ENCODE peak calls at places on chromosome 12, in nine cellular contexts. O is lower lobe of right lung, M is heart right ventricle, H is uterus, A is A549, Q is K562, U is mammary epithelial cell, X is heart left ventricle, R is cardiac muscle cell. Y is an unnamed sample. For H3K4me1, the result is how much of the 10 kb centered on the place peaks cover.

GRCh38 chr12:110199360-110200123 is 75.4 kb downstream of the IFT81 start:
- DNase-seq in O (no peak), M (no peak), H (no peak), A (peak), Q (no peak), U (peak), X (no peak), R (no peak), Y (no peak)

GRCh38 chr12:124713436-124714082 is 146.1 kb upstream of the NCOR2 start:
- DNase-seq in O (no peak), M (no peak), H (peak), A (no peak), Q (no peak), U (no peak), X (no peak), R (no peak), Y (no peak)

GRCh38 chr12:48810817-48811453 is 7.4 kb upstream of the CACNB3 start:
- DNase-seq in O (no peak), M (no peak), H (peak), A (peak), Q (no peak), U (peak), X (no peak), R (no peak), Y (no peak)

GRCh38 chr12:120901818-120902217 is 2.3 kb downstream of the SPPL3 start:
- DNase-seq in O (no peak), M (no peak), H (no peak), A (no peak), Q (no peak), U (no peak), X (no peak), R (no peak), Y (no peak)

GRCh38 chr12:73867147-73867546 is 670.5 kb upstream of the ATXN7L3B start:
- DNase-seq in O (no peak), M (no peak), H (no peak), A (no peak), Q (no peak), U (peak), X (no peak), R (no peak), Y (no peak)

GRCh38 chr12:70040141-70040540 is 203.1 kb upstream of the CNOT2 start:
- DNase-seq in O (no peak), M (no peak), H (no peak), A (no peak), Q (no peak), U (no peak), X (no peak), R (no peak), Y (no peak)

GRCh38 chr12:27561535-27562350 is 37.7 kb downstream of the PPFIBP1 start:
- DNase-seq in O (no peak), M (no peak), H (no peak), A (peak), Q (no peak), U (no peak), X (no peak), R (no peak), Y (no peak)

GRCh38 chr12:57729321-57729844 is 9.2 kb downstream of the AGAP2 start:
- DNase-seq in O (no peak), M (no peak), H (peak), A (no peak), Q (no peak), U (no peak), X (no peak), R (no peak), Y (no peak)

GRCh38 chr12:58455146-58455545 is 465.2 kb downstream of the LRIG3 start:
- DNase-seq in O (no peak), M (no peak), H (no peak), A (no peak), Q (no peak), U (no peak), X (no peak), R (no peak), Y (no peak)

GRCh38 chr12:111330800-111331752 is 37.8 kb downstream of the PHETA1 start:
- DNase-seq in O (no peak), M (no peak), H (no peak), A (peak), Q (peak), U (peak), X (no peak), R (peak), Y (no peak)

GRCh38 chr12:61232040-61232439 is 1028.2 kb upstream of the USP15 start:
- DNase-seq in O (no peak), M (no peak), H (no peak), A (no peak), Q (no peak), U (no peak), X (no peak), R (no peak), Y (no peak)

GRCh38 chr12:68037616-68038255 is 48.5 kb downstream of the IFNG-AS1 start:
- DNase-seq in O (no peak), M (no peak), H (no peak), A (no peak), Q (no peak), U (no peak), X (no peak), R (no peak), Y (no peak)

GRCh38 chr12:131872154-131873046 is 22.0 kb upstream of the ULK1 start:
- DNase-seq in O (no peak), M (no peak), H (no peak), A (peak), Q (no peak), U (peak), X (no peak), R (no peak), Y (peak)

GRCh38 chr12:105418821-105419291 is 88.4 kb downstream of the C12orf75 start:
- DNase-seq in O (no peak), M (no peak), H (no peak), A (no peak), Q (no peak), U (no peak), X (no peak), R (no peak), Y (no peak)

GRCh38 chr12:71439613-71440392 is at the start of gene LGR5:
- DNase-seq in O (no peak), M (peak), H (no peak), A (peak), Q (no peak), U (peak), X (peak), R (peak), Y (peak)

GRCh38 chr12:50574621-50575348 is 70.0 kb downstream of the DIP2B start:
- DNase-seq in O (no peak), M (no peak), H (no peak), A (no peak), Q (no peak), U (no peak), X (no peak), R (no peak), Y (no peak)

GRCh38 chr12:100987552-100988277 is 193.1 kb downstream of the ANO4 start:
- DNase-seq in O (no peak), M (no peak), H (no peak), A (peak), Q (peak), U (peak), X (no peak), R (peak), Y (no peak)

GRCh38 chr12:3777206-3777809 is 24.4 kb upstream of the CRACR2A start:
- DNase-seq in O (no peak), M (no peak), H (no peak), A (peak), Q (peak), U (peak), X (no peak), R (peak), Y (no peak)

GRCh38 chr12:40752011-40752410 is 59.8 kb downstream of the CNTN1 start:
- DNase-seq in O (no peak), M (no peak), H (no peak), A (no peak), Q (no peak), U (peak), X (no peak), R (no peak), Y (no peak)

GRCh38 chr12:47942327-47943230 is 20.8 kb upstream of the TMEM106C start:
- DNase-seq in O (no peak), M (no peak), H (no peak), A (no peak), Q (peak), U (no peak), X (no peak), R (no peak), Y (peak)

GRCh38 chr12:114444422-114445279 is 38.7 kb upstream of the TBX5 start:
- DNase-seq in O (no peak), M (no peak), H (no peak), A (no peak), Q (no peak), U (no peak), X (no peak), R (peak), Y (no peak)

GRCh38 chr12:62910549-62911169 is 24.3 kb downstream of the PPM1H start:
- DNase-seq in O (no peak), M (no peak), H (no peak), A (no peak), Q (peak), U (no peak), X (no peak), R (peak), Y (no peak)

GRCh38 chr12:11635341-11635740 is 14.1 kb upstream of the ETV6 start:
- DNase-seq in O (no peak), M (no peak), H (no peak), A (no peak), Q (no peak), U (peak), X (no peak), R (no peak), Y (no peak)

GRCh38 chr12:49895773-49896172 is 7.9 kb downstream of the FAIM2 start:
- DNase-seq in O (peak), M (no peak), H (no peak), A (no peak), Q (no peak), U (no peak), X (no peak), R (no peak), Y (peak)

GRCh38 chr12:11881835-11882234 is 188.9 kb upstream of the BCL2L14 start:
- DNase-seq in O (no peak), M (no peak), H (no peak), A (no peak), Q (no peak), U (no peak), X (no peak), R (no peak), Y (no peak)

GRCh38 chr12:96091833-96092232 is 56.4 kb upstream of the LTA4H start:
- DNase-seq in O (no peak), M (no peak), H (no peak), A (peak), Q (no peak), U (peak), X (no peak), R (no peak), Y (no peak)
- TF ChIP-seq CTCF in O (no peak), M (no peak), H (no peak), A (no peak), Q (peak), U (peak), X (no peak), R (no peak), Y (no peak)

GRCh38 chr12:20372326-20373097 is 4.2 kb downstream of the PDE3A start:
- DNase-seq in O (no peak), M (no peak), H (no peak), A (no peak), Q (no peak), U (no peak), X (no peak), R (no peak), Y (no peak)

GRCh38 chr12:20376984-20377383 is 8.6 kb downstream of the PDE3A start:
- DNase-seq in O (no peak), M (no peak), H (no peak), A (peak), Q (no peak), U (no peak), X (no peak), R (no peak), Y (no peak)

GRCh38 chr12:20377750-20378149 is 9.4 kb downstream of the PDE3A start:
- DNase-seq in O (no peak), M (no peak), H (no peak), A (no peak), Q (no peak), U (no peak), X (no peak), R (no peak), Y (no peak)

GRCh38 chr12:20370841-20371240 is 2.5 kb downstream of the PDE3A start:
- DNase-seq in O (no peak), M (no peak), H (no peak), A (no peak), Q (no peak), U (no peak), X (no peak), R (no peak), Y (no peak)

DNA sequence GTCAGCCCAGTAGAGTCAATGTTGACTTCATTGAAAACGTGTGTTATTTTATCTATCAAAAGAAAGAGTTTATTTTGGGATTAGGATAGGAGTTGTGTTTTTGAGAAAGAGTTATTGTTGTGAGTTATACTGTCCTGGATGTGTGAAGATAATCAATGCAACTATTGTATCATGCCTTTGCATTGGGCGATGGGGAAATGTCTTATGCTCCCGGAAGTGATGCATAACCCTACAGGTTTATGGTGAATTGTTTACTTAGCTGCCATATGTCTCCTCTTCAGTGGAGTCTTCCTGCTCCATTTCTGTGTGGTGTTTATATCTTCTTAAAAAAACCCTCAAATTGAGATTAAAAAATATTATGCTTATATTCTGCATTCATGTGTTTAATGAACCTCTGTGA is 6.4 kb downstream of the PDE3A start:
- DNase-seq in O (no peak), M (no peak), H (no peak), A (no peak), Q (no peak), U (no peak), X (no peak), R (no peak), Y (no peak)
- H3K4me1 ChIP-seq in O (under half), M (under half), H (under half), A (under half), Q (under half), U (under half), X (under half), R (under half), Y (under half)

DNA sequence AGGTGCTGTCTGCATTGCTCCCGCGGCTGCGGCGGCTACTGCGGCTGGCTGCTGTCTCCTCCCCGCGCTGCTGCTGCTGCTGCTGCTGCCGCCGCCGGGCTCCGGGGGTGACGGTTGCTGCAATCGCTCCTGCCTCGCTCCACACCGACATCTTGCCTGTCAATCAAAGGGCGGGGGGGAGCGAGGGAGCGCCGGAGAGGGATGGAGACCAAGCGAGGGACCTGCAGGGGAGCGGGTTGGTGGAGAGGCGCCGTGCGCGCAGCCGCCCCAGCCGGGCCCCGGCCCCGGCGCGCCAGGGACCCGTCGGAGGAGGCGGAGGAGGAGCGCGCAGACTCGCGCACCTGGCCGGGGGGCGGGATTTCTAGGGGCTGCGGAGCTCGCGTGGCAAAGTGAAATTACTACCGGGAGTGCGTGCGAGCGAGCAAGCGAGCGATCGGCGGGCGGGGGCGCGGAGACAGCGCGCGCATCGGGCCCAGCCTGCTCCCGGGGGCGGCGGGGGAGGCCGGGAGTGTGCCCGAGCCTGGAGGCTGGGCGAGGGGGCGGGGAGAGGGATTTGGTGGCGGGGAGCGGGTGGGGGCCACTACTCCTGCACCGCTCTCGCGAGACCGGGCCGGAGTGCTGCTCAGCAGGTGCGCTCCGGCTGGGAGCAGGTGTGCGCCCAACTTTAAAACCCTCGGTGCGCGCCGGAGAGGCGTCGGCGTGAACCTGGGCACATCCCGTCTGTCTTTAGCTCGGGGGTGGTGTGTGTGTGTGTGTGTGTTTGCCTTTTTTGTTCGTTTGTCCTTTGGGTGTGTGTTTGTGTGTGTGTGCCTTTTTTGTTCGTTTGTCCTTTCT is at the start of gene KSR2:
- DNase-seq in O (peak), M (no peak), H (no peak), A (peak), Q (peak), U (peak), X (no peak), R (peak), Y (peak)
- TF ChIP-seq CTCF in O (no peak), M (no peak), H (no peak), A (no peak), Q (no peak), U (no peak), X (no peak), R (no peak), Y (no peak)

GRCh38 chr12:108645686-108646596 is 12.2 kb upstream of the SELPLG start:
- DNase-seq in O (no peak), M (no peak), H (no peak), A (no peak), Q (no peak), U (no peak), X (no peak), R (no peak), Y (no peak)

GRCh38 chr12:108646597-108647190 is 13.0 kb upstream of the SELPLG start:
- DNase-seq in O (no peak), M (no peak), H (no peak), A (no peak), Q (no peak), U (no peak), X (no peak), R (no peak), Y (no peak)

GRCh38 chr12:108647936-108648287 is 14.2 kb upstream of the SELPLG start:
- DNase-seq in O (no peak), M (no peak), H (no peak), A (no peak), Q (no peak), U (no peak), X (no peak), R (no peak), Y (no peak)

GRCh38 chr12:108648371-108648770 is 14.7 kb upstream of the SELPLG start:
- DNase-seq in O (no peak), M (no peak), H (no peak), A (no peak), Q (no peak), U (no peak), X (no peak), R (no peak), Y (no peak)

GRCh38 chr12:108647199-108647935 is 13.7 kb upstream of the SELPLG start:
- DNase-seq in O (no peak), M (no peak), H (no peak), A (no peak), Q (no peak), U (no peak), X (no peak), R (no peak), Y (no peak)
- H3K4me1 ChIP-seq in O (half or more), M (half or more), H (under half), A (under half), Q (under half), U (under half), X (under half), R (under half), Y (under half)

DNA sequence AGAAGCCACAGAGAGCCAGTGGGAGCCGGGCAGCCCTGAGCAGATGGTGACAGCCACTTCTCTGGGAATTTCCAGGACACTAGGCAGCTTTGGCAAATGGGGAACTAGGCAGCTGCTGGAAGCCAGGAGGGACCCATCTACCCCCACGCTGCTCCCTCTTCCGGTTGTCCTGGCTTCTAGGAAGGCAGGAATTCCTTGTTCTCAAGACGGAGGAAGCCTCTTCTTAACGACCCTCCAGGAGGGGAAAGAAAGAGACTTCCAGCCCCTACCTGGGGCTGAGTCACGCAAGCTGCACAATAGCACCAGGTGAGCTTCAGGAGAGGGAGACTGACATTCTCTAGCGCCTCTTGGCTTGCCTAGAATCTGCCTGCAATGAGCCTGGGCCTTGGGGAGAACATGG is 141.5 kb downstream of the ANO2 start:
- DNase-seq in O (no peak), M (no peak), H (no peak), A (no peak), Q (no peak), U (no peak), X (no peak), R (no peak), Y (no peak)
- TF ChIP-seq CTCF in O (no peak), M (no peak), H (no peak), A (no peak), Q (no peak), U (no peak), X (no peak), R (no peak), Y (no peak)

Y was measured in kidney.